ENCODE peak calls at places on chromosomes 4 and X, in six cellular contexts. One of them, this sample, is unnamed. For H3K4me1, the result is how much of the 10 kb centered on the place peaks cover.

GRCh38 chr4:16031554-16032381 is 52.1 kb downstream of the PROM1 start:
- DNase-seq in NT2/D1: no peak
- DNase-seq in upper lobe of right lung: no peak
- DNase-seq in heart right ventricle: no peak
- DNase-seq in tibial artery: no peak
- DNase-seq in astrocyte: no peak
- DNase-seq in this sample: no peak

GRCh38 chr4:8040607-8041006 is 100.9 kb upstream of the AFAP1 start:
- DNase-seq in NT2/D1: no peak
- DNase-seq in upper lobe of right lung: no peak
- DNase-seq in heart right ventricle: no peak
- DNase-seq in tibial artery: no peak
- DNase-seq in astrocyte: no peak
- DNase-seq in this sample: no peak

GRCh38 chr4:38069271-38069760 is 109.1 kb downstream of the PTTG2 start:
- DNase-seq in NT2/D1: no peak
- DNase-seq in upper lobe of right lung: no peak
- DNase-seq in heart right ventricle: no peak
- DNase-seq in tibial artery: no peak
- DNase-seq in astrocyte: peak
- DNase-seq in this sample: no peak

GRCh38 chr4:173273956-173274355 is 60.2 kb downstream of the HMGB2 start:
- DNase-seq in NT2/D1: no peak
- DNase-seq in upper lobe of right lung: no peak
- DNase-seq in heart right ventricle: no peak
- DNase-seq in tibial artery: no peak
- DNase-seq in astrocyte: no peak
- DNase-seq in this sample: no peak

GRCh38 chrX:10729000-10729399 is 108.6 kb upstream of the MID1 start:
- DNase-seq in NT2/D1: no peak
- DNase-seq in upper lobe of right lung: no peak
- DNase-seq in heart right ventricle: no peak
- DNase-seq in tibial artery: no peak
- DNase-seq in astrocyte: no peak
- DNase-seq in this sample: no peak

GRCh38 chrX:27890611-27891010 is 82.8 kb downstream of the MAGEB10 start:
- DNase-seq in NT2/D1: no peak
- DNase-seq in upper lobe of right lung: no peak
- DNase-seq in heart right ventricle: no peak
- DNase-seq in tibial artery: no peak
- DNase-seq in astrocyte: peak
- DNase-seq in this sample: no peak

GRCh38 chrX:110301194-110301593 is 16.7 kb downstream of the AMMECR1 start:
- DNase-seq in NT2/D1: no peak
- DNase-seq in upper lobe of right lung: no peak
- DNase-seq in heart right ventricle: no peak
- DNase-seq in tibial artery: no peak
- DNase-seq in astrocyte: no peak
- DNase-seq in this sample: no peak

GRCh38 chr4:24582235-24582863 is 2.0 kb downstream of the DHX15 start:
- DNase-seq in NT2/D1: no peak
- DNase-seq in upper lobe of right lung: no peak
- DNase-seq in heart right ventricle: no peak
- DNase-seq in tibial artery: no peak
- DNase-seq in astrocyte: no peak
- DNase-seq in this sample: no peak

GRCh38 chrX:77436682-77437081 is 10.5 kb upstream of the FGF16 start:
- DNase-seq in NT2/D1: no peak
- DNase-seq in upper lobe of right lung: no peak
- DNase-seq in heart right ventricle: no peak
- DNase-seq in tibial artery: no peak
- DNase-seq in astrocyte: peak
- DNase-seq in this sample: no peak

GRCh38 chrX:110215411-110215810 is 102.5 kb downstream of the AMMECR1 start:
- DNase-seq in NT2/D1: no peak
- DNase-seq in upper lobe of right lung: no peak
- DNase-seq in heart right ventricle: no peak
- DNase-seq in tibial artery: no peak
- DNase-seq in astrocyte: no peak
- DNase-seq in this sample: no peak

GRCh38 chr4:163525982-163526381 is 31.5 kb downstream of the TMA16 start:
- DNase-seq in NT2/D1: no peak
- DNase-seq in upper lobe of right lung: no peak
- DNase-seq in heart right ventricle: no peak
- DNase-seq in tibial artery: no peak
- DNase-seq in astrocyte: no peak
- DNase-seq in this sample: no peak

GRCh38 chr4:8262637-8263322 is 6.8 kb upstream of the HTRA3 start:
- DNase-seq in NT2/D1: no peak
- DNase-seq in upper lobe of right lung: no peak
- DNase-seq in heart right ventricle: peak
- DNase-seq in tibial artery: no peak
- DNase-seq in astrocyte: no peak
- DNase-seq in this sample: peak

GRCh38 chr4:150234246-150234645 is 156.0 kb downstream of the DCLK2 start:
- DNase-seq in NT2/D1: no peak
- DNase-seq in upper lobe of right lung: no peak
- DNase-seq in heart right ventricle: no peak
- DNase-seq in tibial artery: no peak
- DNase-seq in astrocyte: peak
- DNase-seq in this sample: no peak

GRCh38 chr4:67103001-67103737 is 442.1 kb downstream of the CENPC start:
- DNase-seq in NT2/D1: no peak
- DNase-seq in upper lobe of right lung: no peak
- DNase-seq in heart right ventricle: no peak
- DNase-seq in tibial artery: no peak
- DNase-seq in astrocyte: no peak
- DNase-seq in this sample: no peak

GRCh38 chr4:56683455-56683854 is 2.4 kb upstream of the HOPX start:
- DNase-seq in NT2/D1: no peak
- DNase-seq in upper lobe of right lung: no peak
- DNase-seq in heart right ventricle: no peak
- DNase-seq in tibial artery: no peak
- DNase-seq in astrocyte: no peak
- DNase-seq in this sample: no peak

GRCh38 chr4:185461565-185461964 is 10.0 kb downstream of the CCDC110 start:
- DNase-seq in NT2/D1: no peak
- DNase-seq in upper lobe of right lung: no peak
- DNase-seq in heart right ventricle: no peak
- DNase-seq in tibial artery: no peak
- DNase-seq in astrocyte: no peak
- DNase-seq in this sample: no peak

GRCh38 chr4:77065382-77065781 is 10.4 kb downstream of the CCNI start:
- DNase-seq in NT2/D1: no peak
- DNase-seq in upper lobe of right lung: no peak
- DNase-seq in heart right ventricle: no peak
- DNase-seq in tibial artery: no peak
- DNase-seq in astrocyte: peak
- DNase-seq in this sample: no peak

GRCh38 chr4:98568896-98569663 is 89.3 kb downstream of the TSPAN5 start:
- DNase-seq in NT2/D1: no peak
- DNase-seq in upper lobe of right lung: no peak
- DNase-seq in heart right ventricle: no peak
- DNase-seq in tibial artery: no peak
- DNase-seq in astrocyte: no peak
- DNase-seq in this sample: no peak

GRCh38 chr4:8295471-8295870 is 25.9 kb downstream of the HTRA3 start:
- DNase-seq in NT2/D1: no peak
- DNase-seq in upper lobe of right lung: peak
- DNase-seq in heart right ventricle: no peak
- DNase-seq in tibial artery: peak
- DNase-seq in astrocyte: no peak
- DNase-seq in this sample: no peak

GRCh38 chr4:178752954-178753525 is 1310.8 kb upstream of the AGA start:
- DNase-seq in NT2/D1: peak
- DNase-seq in upper lobe of right lung: no peak
- DNase-seq in heart right ventricle: no peak
- DNase-seq in tibial artery: no peak
- DNase-seq in astrocyte: peak
- DNase-seq in this sample: no peak

GRCh38 chr4:118037955-118038354 is 3.7 kb downstream of the NDST3 start:
- DNase-seq in NT2/D1: no peak
- DNase-seq in upper lobe of right lung: no peak
- DNase-seq in heart right ventricle: no peak
- DNase-seq in tibial artery: no peak
- DNase-seq in astrocyte: no peak
- DNase-seq in this sample: no peak

DNA sequence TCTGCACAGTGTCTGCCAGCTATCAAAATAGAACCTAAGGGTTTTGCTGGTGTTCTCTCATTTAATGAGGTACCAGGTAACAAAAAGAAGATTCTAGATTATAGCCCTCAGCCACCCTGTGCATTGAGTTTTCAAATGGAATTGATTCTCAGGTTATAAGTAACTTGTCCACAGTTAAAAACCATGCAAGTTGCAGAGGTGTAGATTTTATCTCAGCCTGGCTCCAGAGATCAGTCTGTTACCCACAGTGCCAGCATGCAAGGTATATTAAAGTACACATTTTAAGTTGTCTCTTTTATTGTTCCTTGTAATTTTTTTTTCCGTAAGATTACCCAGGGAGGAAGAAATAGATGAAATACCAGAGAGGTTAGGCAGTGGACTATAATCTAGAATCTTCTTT is 59.7 kb downstream of the RAPGEF2 start:
- DNase-seq in NT2/D1: no peak
- DNase-seq in upper lobe of right lung: no peak
- DNase-seq in heart right ventricle: no peak
- DNase-seq in tibial artery: no peak
- DNase-seq in astrocyte: no peak
- DNase-seq in this sample: no peak
- H3K4me1 ChIP-seq in NT2/D1: under half
- H3K4me1 ChIP-seq in upper lobe of right lung: under half
- H3K4me1 ChIP-seq in heart right ventricle: under half
- H3K4me1 ChIP-seq in tibial artery: under half
- H3K4me1 ChIP-seq in astrocyte: under half
- H3K4me1 ChIP-seq in this sample: under half

DNA sequence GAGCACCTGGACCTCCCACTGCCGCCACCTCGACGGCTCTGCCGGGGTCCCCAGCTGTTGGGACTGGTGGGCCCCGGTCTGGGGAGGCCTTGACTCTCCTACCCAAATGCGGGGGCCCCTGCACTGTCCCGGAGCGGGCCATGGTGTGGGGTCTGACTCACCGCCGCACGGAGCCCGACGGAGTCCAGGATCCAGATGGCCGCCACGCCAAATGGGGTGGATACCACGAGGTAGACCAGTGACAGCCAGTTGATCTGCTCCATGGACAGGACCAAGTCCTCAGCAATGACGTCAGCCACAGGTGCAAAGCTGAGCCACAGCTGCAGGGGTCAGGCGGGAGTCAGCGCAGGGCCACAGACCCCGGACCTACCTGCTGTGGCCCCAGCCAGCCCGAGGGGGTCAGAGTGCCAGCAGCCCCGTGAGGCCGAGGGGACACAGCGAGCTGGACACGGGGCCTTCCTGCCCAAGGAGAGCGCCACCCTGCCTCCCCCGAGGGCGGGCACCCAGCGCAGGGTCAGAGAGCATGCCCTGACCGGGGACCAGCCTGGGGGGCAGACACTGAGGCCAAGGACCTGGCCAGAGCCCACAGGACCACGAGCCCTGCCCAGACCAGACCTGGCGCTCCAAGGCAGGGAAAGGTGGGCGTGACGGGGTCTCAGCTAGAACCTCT is 2.4 kb downstream of the SLC49A3 start:
- DNase-seq in NT2/D1: no peak
- DNase-seq in upper lobe of right lung: peak
- DNase-seq in heart right ventricle: no peak
- DNase-seq in tibial artery: no peak
- DNase-seq in astrocyte: no peak
- DNase-seq in this sample: no peak
- H3K4me1 ChIP-seq in NT2/D1: under half
- H3K4me1 ChIP-seq in upper lobe of right lung: under half
- H3K4me1 ChIP-seq in heart right ventricle: under half
- H3K4me1 ChIP-seq in tibial artery: under half
- H3K4me1 ChIP-seq in astrocyte: under half
- H3K4me1 ChIP-seq in this sample: under half

DNA sequence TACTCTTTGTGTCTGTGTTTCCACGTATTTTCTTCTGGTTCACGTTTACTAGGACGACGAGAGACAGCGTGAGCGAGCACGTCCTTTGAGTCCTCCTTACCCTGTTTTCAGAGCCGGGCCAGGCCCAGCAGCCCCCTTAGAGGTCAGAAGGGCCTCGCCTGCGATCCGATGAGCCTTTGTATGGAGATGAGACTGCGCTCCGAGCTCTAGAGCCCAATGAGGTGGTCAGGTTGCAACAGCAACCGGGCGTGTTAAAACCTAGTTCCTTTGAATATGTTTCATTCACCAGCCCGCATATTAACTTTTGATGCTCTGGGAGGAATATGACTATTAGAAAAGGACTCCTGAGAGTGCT is 55.6 kb upstream of the TADA2B start:
- DNase-seq in NT2/D1: no peak
- DNase-seq in upper lobe of right lung: no peak
- DNase-seq in heart right ventricle: no peak
- DNase-seq in tibial artery: no peak
- DNase-seq in astrocyte: peak
- DNase-seq in this sample: no peak
- H3K4me1 ChIP-seq in NT2/D1: under half
- H3K4me1 ChIP-seq in upper lobe of right lung: half or more
- H3K4me1 ChIP-seq in heart right ventricle: half or more
- H3K4me1 ChIP-seq in tibial artery: half or more
- H3K4me1 ChIP-seq in astrocyte: under half
- H3K4me1 ChIP-seq in this sample: under half

GRCh38 chr4:53832549-53832948 is 231.9 kb downstream of the CHIC2 start:
- DNase-seq in NT2/D1: no peak
- DNase-seq in upper lobe of right lung: no peak
- DNase-seq in heart right ventricle: no peak
- DNase-seq in tibial artery: no peak
- DNase-seq in astrocyte: no peak
- DNase-seq in this sample: no peak

DNA sequence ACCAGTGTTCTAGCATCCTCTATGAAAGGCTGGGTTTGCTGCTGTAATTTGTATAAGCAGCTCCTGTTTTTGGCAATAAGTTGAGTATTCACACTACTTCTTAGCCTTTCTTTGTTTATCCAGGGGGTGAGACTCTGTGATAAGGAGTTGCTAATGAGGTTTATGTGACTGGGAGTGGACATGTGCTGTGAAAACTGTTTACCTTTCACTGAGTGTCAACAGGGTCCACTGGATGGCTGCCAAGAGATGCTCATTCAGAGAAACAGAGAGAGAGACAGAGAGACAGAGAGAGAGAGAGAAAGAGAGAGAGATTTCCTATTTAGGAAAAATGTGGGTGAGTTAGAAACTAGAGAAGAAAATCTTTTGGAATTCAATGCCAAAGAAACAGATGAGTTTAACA is 233.9 kb downstream of the CHIC2 start:
- DNase-seq in NT2/D1: no peak
- DNase-seq in upper lobe of right lung: no peak
- DNase-seq in heart right ventricle: no peak
- DNase-seq in tibial artery: no peak
- DNase-seq in astrocyte: no peak
- DNase-seq in this sample: no peak
- H3K4me1 ChIP-seq in NT2/D1: under half
- H3K4me1 ChIP-seq in upper lobe of right lung: under half
- H3K4me1 ChIP-seq in heart right ventricle: under half
- H3K4me1 ChIP-seq in tibial artery: under half
- H3K4me1 ChIP-seq in astrocyte: under half
- H3K4me1 ChIP-seq in this sample: under half

DNA sequence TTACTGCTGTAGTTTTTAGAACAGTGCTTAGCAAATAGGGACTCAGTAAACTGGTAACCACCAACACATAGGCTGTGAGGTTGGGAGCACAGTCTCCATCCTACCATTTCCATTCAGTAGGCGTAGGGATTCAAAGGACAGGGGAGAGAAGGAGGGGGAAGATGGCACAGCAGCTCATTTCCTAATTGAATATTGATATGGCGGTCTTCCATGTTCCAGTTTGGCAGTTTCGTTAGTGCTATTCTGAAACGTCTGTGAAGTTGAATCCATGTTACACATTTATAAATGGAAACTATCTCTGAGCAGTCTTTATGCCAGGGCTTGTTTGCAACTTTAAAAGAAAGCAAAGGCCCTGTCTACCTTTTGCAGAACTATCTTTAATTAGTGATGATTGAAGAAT is 105.5 kb downstream of the PARM1 start:
- DNase-seq in NT2/D1: no peak
- DNase-seq in upper lobe of right lung: no peak
- DNase-seq in heart right ventricle: no peak
- DNase-seq in tibial artery: no peak
- DNase-seq in astrocyte: no peak
- DNase-seq in this sample: no peak
- H3K4me1 ChIP-seq in NT2/D1: under half
- H3K4me1 ChIP-seq in upper lobe of right lung: under half
- H3K4me1 ChIP-seq in heart right ventricle: under half
- H3K4me1 ChIP-seq in tibial artery: under half
- H3K4me1 ChIP-seq in astrocyte: under half
- H3K4me1 ChIP-seq in this sample: under half